ENCODE peak calls at places on chromosomes 5 and 9, in eight cellular contexts. One of them, this sample, is unnamed.

GRCh38 chr5:138538943-138539627 is 4.0 kb downstream of the ETF1 start:
- DNase-seq in NCI-H2029: no peak
- DNase-seq in stimulated activated CD4-positive, alpha-beta T cell treated with anti-CD3 and anti-CD28 coated beads, Interleukin-4, amount 100 ng/mL, for 24 hours: no peak
- DNase-seq in caudate nucleus: no peak
- DNase-seq in central memory CD8-positive, alpha-beta T cell: no peak
- DNase-seq in MV-4-11: no peak
- DNase-seq in B cell: no peak
- DNase-seq in effector memory CD8-positive, alpha-beta T cell: no peak
- DNase-seq in this sample: no peak

GRCh38 chr5:16809816-16810502 is 126.1 kb downstream of the MYO10 start:
- DNase-seq in stimulated activated CD4-positive, alpha-beta T cell treated with anti-CD3 and anti-CD28 coated beads, Interleukin-4, amount 100 ng/mL, for 24 hours: no peak
- DNase-seq in NCI-H2029: no peak
- DNase-seq in effector memory CD8-positive, alpha-beta T cell: no peak
- DNase-seq in central memory CD8-positive, alpha-beta T cell: no peak
- DNase-seq in caudate nucleus: no peak
- DNase-seq in MV-4-11: no peak
- DNase-seq in B cell: no peak
- DNase-seq in this sample: no peak

GRCh38 chr5:149584106-149584505 is 2.8 kb downstream of the ARHGEF37 start:
- DNase-seq in stimulated activated CD4-positive, alpha-beta T cell treated with anti-CD3 and anti-CD28 coated beads, Interleukin-4, amount 100 ng/mL, for 24 hours: no peak
- DNase-seq in central memory CD8-positive, alpha-beta T cell: no peak
- DNase-seq in caudate nucleus: no peak
- DNase-seq in MV-4-11: peak
- DNase-seq in effector memory CD8-positive, alpha-beta T cell: no peak
- DNase-seq in B cell: no peak
- DNase-seq in NCI-H2029: peak
- DNase-seq in this sample: peak

GRCh38 chr5:157574456-157575095 is 999 bp downstream of the ADAM19 start:
- DNase-seq in MV-4-11: no peak
- DNase-seq in stimulated activated CD4-positive, alpha-beta T cell treated with anti-CD3 and anti-CD28 coated beads, Interleukin-4, amount 100 ng/mL, for 24 hours: peak
- DNase-seq in central memory CD8-positive, alpha-beta T cell: no peak
- DNase-seq in B cell: peak
- DNase-seq in effector memory CD8-positive, alpha-beta T cell: no peak
- DNase-seq in caudate nucleus: no peak
- DNase-seq in NCI-H2029: no peak
- DNase-seq in this sample: no peak

GRCh38 chr5:154181156-154181555 is 9.4 kb upstream of the GALNT10 start:
- DNase-seq in stimulated activated CD4-positive, alpha-beta T cell treated with anti-CD3 and anti-CD28 coated beads, Interleukin-4, amount 100 ng/mL, for 24 hours: no peak
- DNase-seq in MV-4-11: no peak
- DNase-seq in effector memory CD8-positive, alpha-beta T cell: no peak
- DNase-seq in caudate nucleus: no peak
- DNase-seq in central memory CD8-positive, alpha-beta T cell: no peak
- DNase-seq in B cell: no peak
- DNase-seq in NCI-H2029: no peak
- DNase-seq in this sample: no peak

GRCh38 chr5:72510610-72511121 is 3.5 kb upstream of the ZNF366 start:
- DNase-seq in central memory CD8-positive, alpha-beta T cell: no peak
- DNase-seq in caudate nucleus: no peak
- DNase-seq in NCI-H2029: no peak
- DNase-seq in effector memory CD8-positive, alpha-beta T cell: no peak
- DNase-seq in B cell: no peak
- DNase-seq in MV-4-11: peak
- DNase-seq in stimulated activated CD4-positive, alpha-beta T cell treated with anti-CD3 and anti-CD28 coated beads, Interleukin-4, amount 100 ng/mL, for 24 hours: no peak
- DNase-seq in this sample: no peak

GRCh38 chr9:130356033-130356432 is 88.7 kb upstream of the ASS1 start:
- DNase-seq in effector memory CD8-positive, alpha-beta T cell: no peak
- DNase-seq in central memory CD8-positive, alpha-beta T cell: no peak
- DNase-seq in NCI-H2029: no peak
- DNase-seq in B cell: no peak
- DNase-seq in MV-4-11: no peak
- DNase-seq in caudate nucleus: no peak
- DNase-seq in stimulated activated CD4-positive, alpha-beta T cell treated with anti-CD3 and anti-CD28 coated beads, Interleukin-4, amount 100 ng/mL, for 24 hours: no peak
- DNase-seq in this sample: no peak

GRCh38 chr5:144742376-144742775 is 571.7 kb downstream of the KCTD16 start:
- DNase-seq in MV-4-11: no peak
- DNase-seq in B cell: no peak
- DNase-seq in NCI-H2029: no peak
- DNase-seq in caudate nucleus: no peak
- DNase-seq in effector memory CD8-positive, alpha-beta T cell: no peak
- DNase-seq in central memory CD8-positive, alpha-beta T cell: no peak
- DNase-seq in stimulated activated CD4-positive, alpha-beta T cell treated with anti-CD3 and anti-CD28 coated beads, Interleukin-4, amount 100 ng/mL, for 24 hours: no peak
- DNase-seq in this sample: no peak

GRCh38 chr9:126536131-126536530 is 77.6 kb upstream of the LMX1B start:
- DNase-seq in B cell: no peak
- DNase-seq in MV-4-11: no peak
- DNase-seq in central memory CD8-positive, alpha-beta T cell: no peak
- DNase-seq in NCI-H2029: no peak
- DNase-seq in caudate nucleus: no peak
- DNase-seq in stimulated activated CD4-positive, alpha-beta T cell treated with anti-CD3 and anti-CD28 coated beads, Interleukin-4, amount 100 ng/mL, for 24 hours: no peak
- DNase-seq in effector memory CD8-positive, alpha-beta T cell: no peak
- DNase-seq in this sample: no peak

GRCh38 chr5:81265101-81265500 is 32.0 kb downstream of the CKMT2 start:
- DNase-seq in central memory CD8-positive, alpha-beta T cell: no peak
- DNase-seq in effector memory CD8-positive, alpha-beta T cell: no peak
- DNase-seq in NCI-H2029: no peak
- DNase-seq in B cell: no peak
- DNase-seq in MV-4-11: no peak
- DNase-seq in stimulated activated CD4-positive, alpha-beta T cell treated with anti-CD3 and anti-CD28 coated beads, Interleukin-4, amount 100 ng/mL, for 24 hours: no peak
- DNase-seq in caudate nucleus: no peak
- DNase-seq in this sample: no peak

GRCh38 chr5:135491552-135492318 is 39.6 kb upstream of the TIFAB start:
- DNase-seq in caudate nucleus: no peak
- DNase-seq in central memory CD8-positive, alpha-beta T cell: no peak
- DNase-seq in B cell: no peak
- DNase-seq in NCI-H2029: peak
- DNase-seq in effector memory CD8-positive, alpha-beta T cell: no peak
- DNase-seq in stimulated activated CD4-positive, alpha-beta T cell treated with anti-CD3 and anti-CD28 coated beads, Interleukin-4, amount 100 ng/mL, for 24 hours: no peak
- DNase-seq in MV-4-11: no peak
- DNase-seq in this sample: no peak

GRCh38 chr5:10352404-10353240 is 873 bp upstream of the MARCHF6 start:
- DNase-seq in central memory CD8-positive, alpha-beta T cell: no peak
- DNase-seq in effector memory CD8-positive, alpha-beta T cell: no peak
- DNase-seq in MV-4-11: peak
- DNase-seq in stimulated activated CD4-positive, alpha-beta T cell treated with anti-CD3 and anti-CD28 coated beads, Interleukin-4, amount 100 ng/mL, for 24 hours: peak
- DNase-seq in NCI-H2029: peak
- DNase-seq in B cell: peak
- DNase-seq in caudate nucleus: no peak
- DNase-seq in this sample: peak

GRCh38 chr9:98607787-98608186 is 100.9 kb downstream of the GABBR2 start:
- DNase-seq in central memory CD8-positive, alpha-beta T cell: no peak
- DNase-seq in NCI-H2029: no peak
- DNase-seq in caudate nucleus: no peak
- DNase-seq in stimulated activated CD4-positive, alpha-beta T cell treated with anti-CD3 and anti-CD28 coated beads, Interleukin-4, amount 100 ng/mL, for 24 hours: no peak
- DNase-seq in B cell: no peak
- DNase-seq in effector memory CD8-positive, alpha-beta T cell: no peak
- DNase-seq in MV-4-11: no peak
- DNase-seq in this sample: no peak

GRCh38 chr5:63961598-63962161 is 565 bp downstream of the HTR1A start:
- DNase-seq in caudate nucleus: no peak
- DNase-seq in NCI-H2029: no peak
- DNase-seq in B cell: no peak
- DNase-seq in stimulated activated CD4-positive, alpha-beta T cell treated with anti-CD3 and anti-CD28 coated beads, Interleukin-4, amount 100 ng/mL, for 24 hours: no peak
- DNase-seq in MV-4-11: no peak
- DNase-seq in effector memory CD8-positive, alpha-beta T cell: no peak
- DNase-seq in central memory CD8-positive, alpha-beta T cell: no peak
- DNase-seq in this sample: no peak

This sample was measured in Kasumi-1.